ENCODE peak calls at places on chromosomes 7 and 10, in seven cellular contexts. L, Q, K, C, X, I and P are unnamed samples.
A peak's percentile ranks its signal among the peaks of the same experiment; 100 is the strongest.

GRCh38 chr10:63588436-63589180 is 67.4 kb downstream of the REEP3 start:
- DNase-seq in C (peak; percentile 93), I (no peak), K (no peak), L (no peak), X (no peak), Q (no peak), P (peak; percentile 22)

GRCh38 chr7:143363011-143363937 is 761 bp upstream of the FAM131B start:
- DNase-seq in Q (no peak), L (no peak), K (no peak), X (no peak), I (peak; percentile 33), C (no peak), P (no peak)

GRCh38 chr7:37450035-37450434 is 1.4 kb upstream of the ELMO1 start:
- DNase-seq in K (no peak), C (no peak), Q (no peak), L (no peak), X (no peak), I (no peak), P (no peak)

GRCh38 chr7:51617691-51618090 is 301.1 kb upstream of the COBL start:
- DNase-seq in C (no peak), I (no peak), X (no peak), Q (no peak), K (no peak), L (no peak), P (no peak)

GRCh38 chr10:80141696-80142460 is 9.3 kb downstream of the PLAC9 start:
- DNase-seq in L (peak; percentile 28), K (no peak), Q (no peak), X (no peak), C (no peak), I (no peak), P (no peak)

GRCh38 chr10:11012476-11012875 is 5.2 kb upstream of the CELF2 start:
- DNase-seq in C (no peak), Q (no peak), K (no peak), I (no peak), L (no peak), X (no peak), P (no peak)

GRCh38 chr7:48049850-48050249 is 14.5 kb downstream of the C7orf57 start:
- DNase-seq in I (no peak), Q (no peak), K (no peak), L (no peak), C (no peak), X (no peak), P (no peak)

GRCh38 chr10:61779950-61780659 is 117.4 kb downstream of the CABCOCO1 start:
- DNase-seq in K (no peak), L (no peak), I (no peak), Q (no peak), C (peak; percentile 83), X (peak; percentile 80), P (peak; percentile 51)

GRCh38 chr7:50341709-50342108 is 37.2 kb downstream of the IKZF1 start:
- DNase-seq in Q (no peak), X (no peak), L (no peak), K (no peak), C (no peak), I (no peak), P (no peak)

GRCh38 chr7:45609180-45609579 is 35.0 kb downstream of the ADCY1 start:
- DNase-seq in C (no peak), Q (no peak), K (no peak), X (no peak), I (no peak), L (no peak), P (no peak)

GRCh38 chr10:31937371-31937770 is 8.7 kb upstream of the ARHGAP12 start:
- DNase-seq in C (no peak), X (no peak), Q (no peak), K (no peak), L (no peak), I (no peak), P (no peak)

GRCh38 chr10:71748671-71749191 is 24.6 kb downstream of the VSIR start:
- DNase-seq in K (peak; percentile 85), Q (no peak), L (no peak), X (peak; percentile 42), C (no peak), I (peak; percentile 57), P (no peak)

GRCh38 chr7:151251926-151252835 is 3.7 kb upstream of the SMARCD3 start:
- DNase-seq in L (peak; percentile 83), X (peak; percentile 96), Q (peak; percentile 79), I (peak; percentile 64), K (no peak), C (peak; percentile 29), P (peak; percentile 80)

GRCh38 chr10:44933922-44934321 is 22.8 kb downstream of the TMEM72 start:
- DNase-seq in L (no peak), K (no peak), C (no peak), X (no peak), Q (no peak), I (peak; percentile 13), P (no peak)

DNA sequence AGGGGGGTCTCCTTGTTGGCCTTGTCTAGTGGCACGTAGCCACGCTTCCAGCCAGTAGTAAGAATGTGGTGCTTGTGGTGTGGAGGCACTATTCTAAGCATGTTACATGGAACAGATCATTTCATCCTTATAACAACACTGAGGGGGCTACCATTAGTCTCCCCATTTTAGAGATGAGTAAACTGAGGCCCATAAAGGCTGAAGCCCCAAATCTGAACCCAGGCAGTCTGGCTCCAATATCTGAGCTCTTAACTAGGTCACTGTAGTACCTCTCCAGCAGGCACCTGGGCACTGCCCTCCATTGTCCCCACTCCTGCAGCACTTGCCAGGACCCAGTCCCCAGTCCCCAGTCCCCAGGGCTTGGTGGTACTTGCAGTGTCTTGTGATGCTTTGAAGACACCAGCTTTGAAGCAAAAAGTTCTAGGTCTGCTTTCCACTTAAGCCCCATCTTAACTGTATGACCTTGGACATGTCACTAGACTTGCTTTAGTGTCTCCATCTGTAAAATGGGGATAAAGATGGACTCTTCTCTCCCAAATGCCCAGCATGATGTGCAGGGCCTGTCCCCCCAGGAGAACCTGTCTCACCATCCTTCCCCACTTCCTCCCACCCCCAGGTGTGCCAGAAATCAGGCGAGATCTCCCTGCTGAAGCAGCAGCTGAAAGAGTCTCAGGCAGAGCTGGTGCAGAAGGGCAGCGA is 6.4 kb downstream of the LZTS2 start:
- DNase-seq in Q (no peak), L (no peak), K (no peak), X (no peak), C (no peak), I (no peak), P (no peak)
- H4K20me1 ChIP-seq in Q (peaks cover 7% of the 10 kb centered on the region), L (peaks cover 29% of the 10 kb centered on the region), K (no peaks in the 10 kb centered on the region), X (no peaks in the 10 kb centered on the region), C (no peaks in the 10 kb centered on the region), I (no peaks in the 10 kb centered on the region), P (peaks cover 2% of the 10 kb centered on the region)

DNA sequence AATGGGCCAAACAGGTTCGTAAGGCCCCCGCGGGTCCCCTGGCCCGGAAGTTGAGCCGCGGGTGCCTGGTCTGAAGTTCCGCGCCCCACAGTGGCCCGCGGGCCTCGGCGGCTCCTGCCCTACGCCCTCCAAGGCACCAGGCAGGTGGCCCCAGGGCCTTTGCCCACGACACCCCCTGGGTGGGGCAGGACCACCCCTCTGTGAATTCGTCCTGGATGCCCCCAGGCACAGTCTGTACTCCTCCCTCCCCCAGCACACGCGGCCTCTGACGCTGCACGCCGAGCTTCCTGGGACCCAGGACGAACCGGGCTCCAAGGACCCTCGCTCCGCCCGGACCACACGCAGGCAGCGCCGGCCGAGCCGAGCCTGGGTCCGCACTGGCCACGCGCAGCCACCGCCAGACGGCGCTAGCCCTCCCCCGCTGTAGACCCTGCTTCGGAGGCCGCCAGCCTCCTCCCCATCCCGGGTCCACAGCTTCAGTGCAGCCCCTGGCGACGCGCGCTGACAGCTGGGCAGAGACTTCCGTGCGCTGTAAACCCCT is 810 bp upstream of the TCERG1L start:
- DNase-seq in X (no peak), I (peak; percentile 85), L (peak; percentile 94), C (no peak), K (no peak), Q (peak; percentile 71), P (no peak)
- TF ChIP-seq CTCF in X (no peak), I (peak; percentile 97), L (peak; percentile 94), C (peak; percentile 16), K (no peak), Q (peak; percentile 77), P (no peak)

GRCh38 chr7:131404226-131404911 is 76.7 kb downstream of the MKLN1 start:
- DNase-seq in L (no peak), K (no peak), X (no peak), Q (no peak), C (no peak), I (no peak), P (no peak)

GRCh38 chr7:131403322-131403721 is 75.6 kb downstream of the MKLN1 start:
- DNase-seq in L (no peak), K (no peak), C (no peak), Q (no peak), I (no peak), X (no peak), P (no peak)

GRCh38 chr7:131413711-131414110 is 86.0 kb downstream of the MKLN1 start:
- DNase-seq in C (no peak), L (no peak), Q (no peak), X (no peak), I (no peak), K (no peak), P (no peak)

DNA sequence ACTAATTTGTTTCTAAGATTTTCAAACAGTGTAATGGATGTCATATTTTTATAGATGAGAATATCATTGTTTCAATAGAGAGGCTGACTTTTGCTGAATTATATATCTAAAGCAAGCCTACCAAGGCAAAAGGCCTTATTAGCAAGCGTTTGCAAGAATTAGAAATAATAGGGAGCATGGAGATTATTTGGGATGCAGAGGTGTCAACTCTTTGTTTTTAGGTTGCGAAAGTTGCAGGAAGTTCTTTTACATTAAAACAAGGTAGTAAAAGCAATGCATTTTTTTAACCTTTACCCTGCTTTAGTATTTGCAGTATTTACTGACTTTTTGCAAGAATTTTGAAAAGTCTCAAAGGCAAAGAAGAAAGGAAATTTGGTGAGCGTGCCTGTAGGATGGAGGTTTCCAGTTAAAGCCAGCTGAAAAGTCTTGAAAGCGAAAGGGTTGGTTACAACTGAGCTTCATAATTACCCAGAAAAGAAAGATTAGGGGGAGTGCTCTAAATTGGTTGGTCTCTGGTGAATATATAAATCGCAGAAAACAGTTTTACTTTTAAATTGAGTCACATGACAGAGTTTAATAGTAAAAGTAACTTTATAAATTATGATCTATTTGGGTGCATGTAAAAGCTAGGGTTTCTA is 81.6 kb downstream of the MKLN1 start:
- DNase-seq in Q (peak; percentile 42), X (no peak), I (no peak), L (no peak), K (no peak), C (no peak), P (no peak)
- H4K20me1 ChIP-seq in Q (no peaks in the 10 kb centered on the region), X (no peaks in the 10 kb centered on the region), I (no peaks in the 10 kb centered on the region), L (no peaks in the 10 kb centered on the region), K (no peaks in the 10 kb centered on the region), C (no peaks in the 10 kb centered on the region), P (no peaks in the 10 kb centered on the region)

DNA sequence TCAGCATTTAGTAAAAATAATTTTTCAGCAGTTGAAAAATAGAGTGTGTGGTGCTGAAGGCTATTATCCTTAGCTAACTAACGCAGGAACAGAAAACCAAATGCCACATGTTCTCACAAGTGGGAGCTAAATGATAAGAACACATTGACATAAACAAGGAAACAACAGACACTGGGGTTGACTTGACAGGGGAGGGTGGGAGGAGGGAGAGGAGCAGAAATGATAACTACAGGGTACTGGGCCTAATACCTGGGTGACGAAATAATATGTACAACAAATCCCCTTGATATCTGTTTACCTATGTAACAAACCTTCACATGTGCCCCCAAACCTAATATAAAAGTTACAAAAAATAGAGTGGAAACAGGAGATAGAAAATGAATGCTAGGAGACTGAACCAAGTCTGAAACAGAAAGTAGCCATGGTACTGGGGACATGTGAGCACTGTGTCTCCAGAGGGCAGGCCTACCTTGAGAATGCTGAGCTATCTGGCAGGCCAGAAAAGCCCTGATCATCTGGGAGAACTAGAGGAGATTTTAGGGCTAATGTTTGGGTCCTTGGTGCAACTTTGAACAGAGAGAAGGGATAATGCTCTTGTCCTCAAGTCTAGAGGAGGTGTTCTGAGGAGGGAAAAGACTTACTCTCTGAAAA is 4.7 kb upstream of the EFCAB10 start:
- DNase-seq in C (no peak), K (no peak), X (no peak), I (no peak), Q (no peak), L (no peak), P (no peak)
- TF ChIP-seq CTCF in C (no peak), K (no peak), X (peak; percentile 39), I (no peak), Q (peak; percentile 33), L (no peak), P (no peak)